ENCODE peak calls at places on chromosomes 13 and 19, in seven cellular contexts. L is IMR-90, G is mesenchymal stem cell, H is OCI-LY7, A is hepatocyte, E is endothelial cell of umbilical vein, J is H9. X is an unnamed sample.
A peak's percentile ranks its signal among the peaks of the same experiment; 100 is the strongest.

GRCh38 chr19:10431254-10431942 is 11.1 kb downstream of the PDE4A start:
- DNase-seq in L (no peak), G (no peak), H (no peak), A (no peak), E (no peak), J (no peak), X (no peak)

GRCh38 chr13:75220238-75220542 is 261.8 kb downstream of the TBC1D4 start:
- DNase-seq in L (no peak), G (no peak), H (no peak), A (no peak), E (no peak), J (no peak), X (no peak)

GRCh38 chr19:40210919-40211318 is 7.3 kb downstream of the TTC9B start:
- DNase-seq in L (no peak), G (no peak), H (no peak), A (no peak), E (no peak), J (peak; percentile 57), X (no peak)

GRCh38 chr19:28465317-28466086 is 747.4 kb downstream of the UQCRFS1 start:
- DNase-seq in L (no peak), G (no peak), H (peak; percentile 16), A (no peak), E (no peak), J (no peak), X (no peak)

GRCh38 chr19:34360354-34360909 is 4.6 kb upstream of the GPI start:
- DNase-seq in L (no peak), G (no peak), H (no peak), A (no peak), E (no peak), J (no peak), X (no peak)

GRCh38 chr13:23753523-23753922 is 135.7 kb downstream of the MIPEP start:
- DNase-seq in L (peak; percentile 68), G (peak; percentile 62), H (no peak), A (peak; percentile 68), E (no peak), J (no peak), X (no peak)

GRCh38 chr13:95535243-95535642 is 17.3 kb upstream of the CLDN10 start:
- DNase-seq in L (peak; percentile 73), G (peak; percentile 26), H (no peak), A (peak; percentile 45), E (peak; percentile 94), J (no peak), X (no peak)

GRCh38 chr13:96726651-96727050 is 267.6 kb downstream of the OXGR1 start:
- DNase-seq in L (no peak), G (no peak), H (no peak), A (no peak), E (no peak), J (no peak), X (no peak)

GRCh38 chr19:42693760-42694350 is 46.4 kb downstream of the PSG3 start:
- DNase-seq in L (peak; percentile 46), G (no peak), H (peak; percentile 24), A (no peak), E (no peak), J (no peak), X (no peak)

GRCh38 chr19:37361994-37362393 is 8.9 kb upstream of the ZNF527 start:
- DNase-seq in L (peak; percentile 67), G (peak; percentile 11), H (no peak), A (no peak), E (peak; percentile 93), J (no peak), X (no peak)

GRCh38 chr13:94706854-94707399 is 5.4 kb downstream of the SOX21 start:
- DNase-seq in L (no peak), G (peak; percentile 15), H (no peak), A (no peak), E (no peak), J (no peak), X (peak; percentile 96)

GRCh38 chr19:39915848-39916215 is 18.6 kb downstream of the FCGBP start:
- DNase-seq in L (no peak), G (no peak), H (no peak), A (no peak), E (no peak), J (no peak), X (no peak)

GRCh38 chr13:24866488-24866887 is 102.5 kb downstream of the RNF17 start:
- DNase-seq in L (no peak), G (no peak), H (no peak), A (no peak), E (no peak), J (no peak), X (no peak)

GRCh38 chr19:33508941-33509614 is 12.5 kb downstream of the PEPD start:
- DNase-seq in L (no peak), G (no peak), H (no peak), A (no peak), E (no peak), J (no peak), X (no peak)

GRCh38 chr19:16340092-16340491 is 15.5 kb downstream of the KLF2 start:
- DNase-seq in L (peak; percentile 61), G (peak; percentile 38), H (no peak), A (no peak), E (no peak), J (no peak), X (no peak)

GRCh38 chr13:24511019-24511823 is 1.4 kb downstream of the PARP4 start:
- DNase-seq in L (peak; percentile 91), G (peak; percentile 97), H (peak; percentile 72), A (peak; percentile 67), E (peak; percentile 85), J (peak; percentile 38), X (peak; percentile 11)

GRCh38 chr13:51246411-51247298 is 24.5 kb downstream of the FAM124A start:
- DNase-seq in L (no peak), G (no peak), H (no peak), A (no peak), E (no peak), J (no peak), X (peak; percentile 37)

GRCh38 chr13:108780706-108781105 is 151.3 kb downstream of the MYO16 start:
- DNase-seq in L (no peak), G (no peak), H (no peak), A (no peak), E (no peak), J (no peak), X (no peak)

GRCh38 chr13:40762849-40763248 is 8.1 kb downstream of the MRPS31 start:
- DNase-seq in L (peak; percentile 65), G (no peak), H (no peak), A (no peak), E (no peak), J (no peak), X (no peak)

GRCh38 chr19:36032251-36033104 is at the start of gene CLIP3:
- DNase-seq in L (peak; percentile 62), G (peak; percentile 73), H (no peak), A (peak; percentile 79), E (peak; percentile 64), J (peak; percentile 83), X (peak; percentile 91)

GRCh38 chr19:30224689-30225606 is 147.2 kb upstream of the ZNF536 start:
- DNase-seq in L (no peak), G (no peak), H (peak; percentile 4), A (peak; percentile 22), E (no peak), J (no peak), X (peak; percentile 64)

GRCh38 chr13:90447735-90448103 is 899.8 kb upstream of the MIR17HG start:
- DNase-seq in L (peak; percentile 63), G (peak; percentile 52), H (no peak), A (no peak), E (peak; percentile 33), J (no peak), X (peak; percentile 11)

GRCh38 chr19:55232284-55232597 is 3.7 kb upstream of the TMEM86B start:
- DNase-seq in L (no peak), G (no peak), H (no peak), A (no peak), E (no peak), J (no peak), X (no peak)

DNA sequence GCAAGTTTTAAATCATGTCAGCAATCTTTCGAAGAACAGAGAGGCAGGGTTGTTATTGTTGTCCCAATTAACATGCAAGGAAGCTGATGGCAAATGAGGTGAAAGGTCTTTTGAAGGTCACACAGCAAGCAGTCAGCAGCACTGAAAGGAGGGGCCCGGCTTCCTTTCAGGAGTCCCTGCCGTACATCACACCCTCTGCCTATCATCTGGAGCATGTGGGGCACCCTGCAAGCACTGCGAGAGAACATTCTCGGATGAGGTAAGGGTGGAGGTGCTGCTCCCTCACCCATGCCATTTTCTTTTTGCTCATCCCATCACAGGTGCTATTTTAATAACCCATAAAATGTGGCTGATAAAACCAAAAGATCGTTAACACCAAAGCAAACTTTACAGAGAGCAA is 111.2 kb downstream of the ENOX1 start:
- DNase-seq in L (no peak), G (no peak), H (no peak), A (no peak), E (no peak), J (no peak), X (no peak)
- H3K4me2 ChIP-seq in L (no peak overlapping the region), G (no peak overlapping the region), H (no peak overlapping the region), A (no peak overlapping the region), E (no peak overlapping the region), J (no peak overlapping the region), X (no peak overlapping the region)

DNA sequence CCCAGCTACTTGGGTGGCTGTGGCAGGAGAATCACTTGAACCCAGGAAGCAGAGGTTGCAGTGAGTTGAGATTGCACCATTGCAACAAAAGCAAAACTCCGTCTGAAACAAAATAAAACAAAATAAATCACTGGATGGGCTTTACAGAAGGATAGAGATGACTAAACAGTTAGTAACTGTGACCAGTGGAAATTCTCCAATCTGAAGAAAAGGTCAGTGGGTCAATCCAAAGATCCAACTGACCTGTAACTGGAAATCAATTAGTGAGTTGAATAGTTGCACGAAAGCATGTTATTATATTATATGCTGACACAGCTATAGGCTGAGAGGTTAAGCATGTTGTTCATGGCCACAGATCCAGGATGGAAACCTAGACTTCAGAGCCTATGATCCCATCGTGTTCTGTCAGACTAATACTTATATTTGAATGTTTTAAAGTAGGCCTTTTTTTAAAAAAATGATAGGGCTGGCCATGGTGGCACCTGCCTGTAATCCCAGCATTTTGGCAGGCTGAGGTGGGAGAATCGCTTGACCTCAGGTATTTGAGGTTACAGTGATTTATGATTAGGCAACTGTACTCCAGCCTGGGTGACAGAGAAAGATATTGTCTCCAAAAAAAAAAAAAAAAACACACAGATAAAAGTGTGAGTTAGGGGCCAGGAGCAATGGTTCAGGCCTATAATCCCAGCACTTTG is 1.4 kb downstream of the ECH1 start:
- DNase-seq in L (peak; percentile 65), G (peak; percentile 91), H (no peak), A (no peak), E (no peak), J (no peak), X (no peak)
- H3K4me2 ChIP-seq in L (peak overlapping the region; percentile 21), G (peak overlapping the region; percentile 16), H (peak overlapping the region; percentile 100), A (peak overlapping the region; percentile 77), E (no peak overlapping the region), J (no peak overlapping the region), X (no peak overlapping the region)

DNA sequence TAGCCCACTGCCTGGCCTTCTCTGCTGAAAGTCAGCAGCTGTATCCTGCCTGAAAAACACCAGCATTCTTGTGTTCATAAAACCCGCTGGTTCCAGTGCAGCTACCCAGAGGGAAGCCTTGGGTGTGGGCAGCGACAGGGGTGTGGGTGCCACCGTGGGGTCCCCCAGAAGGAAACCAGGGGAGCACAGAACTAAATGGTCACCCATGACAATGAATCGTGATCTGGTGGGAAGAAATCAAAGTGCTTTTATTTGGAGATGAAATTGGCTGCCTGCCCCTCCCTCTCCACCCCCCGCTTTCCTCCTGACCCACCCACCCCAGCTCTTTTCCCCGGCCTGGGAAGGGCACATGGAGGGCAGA is 13.7 kb downstream of the RASA3 start:
- DNase-seq in L (peak; percentile 74), G (peak; percentile 86), H (no peak), A (peak; percentile 70), E (peak; percentile 90), J (no peak), X (no peak)
- H3K4me2 ChIP-seq in L (peak overlapping the region; percentile 86), G (peak overlapping the region; percentile 32), H (no peak overlapping the region), A (peak overlapping the region; percentile 65), E (peak overlapping the region; percentile 81), J (peak overlapping the region; percentile 22), X (peak overlapping the region; percentile 50)

GRCh38 chr19:1066748-1067340 is at the start of gene ARHGAP45:
- DNase-seq in L (no peak), G (no peak), H (peak; percentile 87), A (peak; percentile 63), E (no peak), J (no peak), X (peak; percentile 52)
- H3K4me2 ChIP-seq in L (peak within 1 kb of the TSS; percentile 78), G (peak within 1 kb of the TSS; percentile 53), H (peak within 1 kb of the TSS; percentile 99), A (peak within 1 kb of the TSS; percentile 93), E (peak within 1 kb of the TSS; percentile 65), J (peak within 1 kb of the TSS; percentile 32), X (peak within 1 kb of the TSS; percentile 89)

X was measured in neural progenitor cell.